ENCODE peak calls at places on chromosomes 12 and 14, in four cellular contexts. H is GM12878, U is H1, B is HepG2. Q is an unnamed sample. For H3K36me3, the result is how much of the 10 kb centered on the place peaks cover.

GRCh38 chr12:51678086-51678724 is 87.2 kb downstream of the SCN8A start:
- DNase-seq in H (no peak), U (no peak), B (peak), Q (peak)

GRCh38 chr14:72812292-72812851 is 81.5 kb downstream of the DPF3 start:
- DNase-seq in H (no peak), U (no peak), B (no peak), Q (no peak)

GRCh38 chr12:118611295-118611694 is 234.9 kb downstream of the SUDS3 start:
- DNase-seq in H (no peak), U (no peak), B (no peak), Q (no peak)

GRCh38 chr12:110906516-110906915 is 13.9 kb downstream of the MYL2 start:
- DNase-seq in H (peak), U (no peak), B (no peak), Q (no peak)

GRCh38 chr14:24535737-24536136 is 27.7 kb upstream of the CMA1 start:
- DNase-seq in H (no peak), U (no peak), B (no peak), Q (no peak)

GRCh38 chr12:51721281-51721940 is 127.1 kb downstream of the FIGNL2 start:
- DNase-seq in H (no peak), U (peak), B (no peak), Q (no peak)

GRCh38 chr14:90675399-90675798 is 140.8 kb downstream of the TTC7B start:
- DNase-seq in H (no peak), U (no peak), B (no peak), Q (no peak)

GRCh38 chr14:89386214-89386886 is 30.7 kb downstream of the FOXN3 start:
- DNase-seq in H (peak), U (no peak), B (no peak), Q (no peak)

GRCh38 chr14:71799831-71800230 is 132.4 kb upstream of the RGS6 start:
- DNase-seq in H (no peak), U (no peak), B (no peak), Q (no peak)

GRCh38 chr12:127650626-127651025 is 616.3 kb upstream of the TMEM132C start:
- DNase-seq in H (no peak), U (no peak), B (no peak), Q (no peak)

GRCh38 chr12:21456291-21456780 is 18.9 kb downstream of the PYROXD1 start:
- DNase-seq in H (no peak), U (no peak), B (no peak), Q (no peak)

GRCh38 chr12:107404981-107405380 is 280.6 kb upstream of the PWP1 start:
- DNase-seq in H (no peak), U (no peak), B (peak), Q (peak)

GRCh38 chr12:104351023-104351983 is 47.8 kb downstream of the EID3 start:
- DNase-seq in H (no peak), U (no peak), B (no peak), Q (peak)

GRCh38 chr12:50894216-50894615 is 51.5 kb downstream of the TMPRSS12 start:
- DNase-seq in H (no peak), U (no peak), B (no peak), Q (no peak)

GRCh38 chr12:109020136-109020535 is 732 bp downstream of the SVOP start:
- DNase-seq in H (no peak), U (no peak), B (no peak), Q (no peak)

GRCh38 chr14:20988717-20989116 is 1.1 kb upstream of the METTL17 start:
- DNase-seq in H (no peak), U (no peak), B (no peak), Q (no peak)

GRCh38 chr12:32118806-32119205 is 12.2 kb downstream of the BICD1 start:
- DNase-seq in H (no peak), U (no peak), B (no peak), Q (no peak)

GRCh38 chr14:101877766-101878165 is 86.6 kb upstream of the DYNC1H1 start:
- DNase-seq in H (no peak), U (no peak), B (no peak), Q (no peak)

GRCh38 chr12:131851741-131852550 is 23.8 kb downstream of the MMP17 start:
- DNase-seq in H (no peak), U (no peak), B (no peak), Q (no peak)

GRCh38 chr14:104144453-104144790 is 6.0 kb downstream of the KIF26A start:
- DNase-seq in H (no peak), U (no peak), B (no peak), Q (no peak)

GRCh38 chr14:91021991-91022621 is 38.3 kb downstream of the RPS6KA5 start:
- DNase-seq in H (no peak), U (no peak), B (no peak), Q (no peak)

GRCh38 chr12:124551268-124552144 is 15.9 kb downstream of the NCOR2 start:
- DNase-seq in H (no peak), U (no peak), B (no peak), Q (no peak)

GRCh38 chr14:80304125-80304766 is 92.9 kb upstream of the DIO2 start:
- DNase-seq in H (no peak), U (no peak), B (no peak), Q (no peak)

GRCh38 chr12:115646210-115646609 is 631.3 kb downstream of the MED13L start:
- DNase-seq in H (no peak), U (no peak), B (no peak), Q (no peak)

GRCh38 chr14:59771577-59771976 is 99.0 kb downstream of the RTN1 start:
- DNase-seq in H (no peak), U (no peak), B (no peak), Q (no peak)

GRCh38 chr12:121713257-121714155 is 954 bp downstream of the TMEM120B start:
- DNase-seq in H (no peak), U (no peak), B (no peak), Q (no peak)

GRCh38 chr12:107110519-107110859 is 17.1 kb upstream of the CRY1 start:
- DNase-seq in H (no peak), U (no peak), B (no peak), Q (no peak)

GRCh38 chr14:94897092-94897491 is 127.2 kb upstream of the GSC start:
- DNase-seq in H (no peak), U (no peak), B (no peak), Q (no peak)

GRCh38 chr14:27730204-27730603 is 1036.4 kb upstream of the FOXG1 start:
- DNase-seq in H (no peak), U (no peak), B (no peak), Q (no peak)

GRCh38 chr14:64410084-64410774 is 22.1 kb downstream of the MTHFD1 start:
- DNase-seq in H (no peak), U (no peak), B (peak), Q (peak)

GRCh38 chr14:95814363-95815225 is 62.0 kb upstream of the TUNAR start:
- DNase-seq in H (no peak), U (no peak), B (no peak), Q (no peak)

GRCh38 chr12:76688001-76688400 is 75.9 kb upstream of the ZDHHC17 start:
- DNase-seq in H (no peak), U (no peak), B (no peak), Q (no peak)

GRCh38 chr12:95898081-95898480 is 39.3 kb downstream of the SNRPF start:
- DNase-seq in H (no peak), U (no peak), B (no peak), Q (no peak)

GRCh38 chr12:28308891-28309290 is 118.6 kb downstream of the CCDC91 start:
- DNase-seq in H (no peak), U (no peak), B (no peak), Q (no peak)

GRCh38 chr12:39764944-39765560 is 145.4 kb upstream of the ABCD2 start:
- DNase-seq in H (no peak), U (no peak), B (peak), Q (no peak)

GRCh38 chr12:76117067-76117691 is 32.7 kb upstream of the NAP1L1 start:
- DNase-seq in H (no peak), U (no peak), B (no peak), Q (no peak)

GRCh38 chr12:48143898-48144297 is 13.4 kb downstream of the ASB8 start:
- DNase-seq in H (no peak), U (no peak), B (no peak), Q (no peak)
- TF ChIP-seq SUZ12 in H (no peak), U (no peak), B (no peak), Q (no peak)

DNA sequence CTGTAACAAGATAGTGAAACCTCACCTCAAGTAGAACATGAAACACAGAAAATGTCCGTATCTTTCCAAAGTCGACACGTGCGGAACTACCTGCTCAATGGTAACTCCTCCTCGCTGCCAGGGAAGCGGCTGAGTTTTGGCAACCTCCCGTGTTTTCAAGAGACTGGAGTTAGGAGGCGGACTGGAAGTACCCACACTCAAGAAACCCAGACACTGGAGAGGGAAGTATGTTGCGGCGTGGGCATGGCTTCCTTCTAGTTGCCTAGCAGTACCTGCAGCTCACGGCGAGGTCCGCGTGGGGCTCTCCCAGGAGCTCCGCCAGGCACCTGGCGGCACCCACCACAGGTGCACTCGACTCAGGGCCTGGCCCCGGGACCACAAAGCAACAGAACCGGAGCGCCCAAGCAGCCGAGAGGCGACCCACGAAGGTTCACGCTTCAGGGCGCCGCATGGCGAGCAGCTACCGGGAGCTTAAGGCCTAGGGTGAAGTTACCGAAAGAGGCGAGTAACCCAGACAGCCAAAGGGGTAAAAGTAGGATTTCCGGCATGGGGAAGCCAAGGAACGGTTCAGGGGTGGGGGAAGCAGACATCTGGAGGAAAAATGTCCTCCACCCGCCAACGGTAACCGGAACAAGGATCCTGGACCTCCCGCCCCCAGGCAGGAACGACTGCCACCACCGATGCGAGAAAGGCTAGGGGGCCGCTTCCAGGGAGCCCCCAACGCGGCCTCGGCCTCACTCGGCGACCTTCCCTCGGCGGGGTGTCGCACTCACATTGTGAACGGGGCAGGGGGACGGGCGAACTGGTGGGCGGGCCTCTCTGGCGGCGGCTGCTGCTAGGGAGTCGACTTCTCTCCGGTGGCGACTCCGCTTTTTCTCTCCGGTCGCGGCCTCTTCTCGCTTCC is 607 bp downstream of the PTGES3 start:
- DNase-seq in H (no peak), U (no peak), B (no peak), Q (no peak)
- TF ChIP-seq ZNF274 in H (no peak), U (no peak), B (no peak), Q (no peak)

GRCh38 chr12:55982319-55982936 is 8.6 kb downstream of the RAB5B start:
- DNase-seq in H (peak), U (no peak), B (no peak), Q (no peak)

GRCh38 chr12:55978393-55978792 is 4.5 kb downstream of the RAB5B start:
- DNase-seq in H (no peak), U (no peak), B (no peak), Q (no peak)

GRCh38 chr12:55974308-55974724 is 438 bp downstream of the RAB5B start:
- DNase-seq in H (no peak), U (no peak), B (peak), Q (peak)

GRCh38 chr12:55983229-55983849 is 9.5 kb downstream of the RAB5B start:
- DNase-seq in H (no peak), U (no peak), B (no peak), Q (no peak)

GRCh38 chr12:55979069-55979468 is 5.2 kb downstream of the RAB5B start:
- DNase-seq in H (no peak), U (no peak), B (no peak), Q (no peak)
- H3K36me3 ChIP-seq in H (under half), U (under half), B (under half), Q (half or more)

GRCh38 chr14:99532310-99532709 is 51.1 kb downstream of the CCNK start:
- DNase-seq in H (no peak), U (no peak), B (no peak), Q (no peak)

GRCh38 chr14:99530407-99530806 is 49.2 kb downstream of the CCNK start:
- DNase-seq in H (no peak), U (no peak), B (no peak), Q (no peak)

GRCh38 chr14:99534333-99534732 is 53.1 kb downstream of the CCNK start:
- DNase-seq in H (no peak), U (no peak), B (no peak), Q (no peak)

GRCh38 chr14:99529899-99530298 is 48.7 kb downstream of the CCNK start:
- DNase-seq in H (no peak), U (no peak), B (no peak), Q (no peak)

DNA sequence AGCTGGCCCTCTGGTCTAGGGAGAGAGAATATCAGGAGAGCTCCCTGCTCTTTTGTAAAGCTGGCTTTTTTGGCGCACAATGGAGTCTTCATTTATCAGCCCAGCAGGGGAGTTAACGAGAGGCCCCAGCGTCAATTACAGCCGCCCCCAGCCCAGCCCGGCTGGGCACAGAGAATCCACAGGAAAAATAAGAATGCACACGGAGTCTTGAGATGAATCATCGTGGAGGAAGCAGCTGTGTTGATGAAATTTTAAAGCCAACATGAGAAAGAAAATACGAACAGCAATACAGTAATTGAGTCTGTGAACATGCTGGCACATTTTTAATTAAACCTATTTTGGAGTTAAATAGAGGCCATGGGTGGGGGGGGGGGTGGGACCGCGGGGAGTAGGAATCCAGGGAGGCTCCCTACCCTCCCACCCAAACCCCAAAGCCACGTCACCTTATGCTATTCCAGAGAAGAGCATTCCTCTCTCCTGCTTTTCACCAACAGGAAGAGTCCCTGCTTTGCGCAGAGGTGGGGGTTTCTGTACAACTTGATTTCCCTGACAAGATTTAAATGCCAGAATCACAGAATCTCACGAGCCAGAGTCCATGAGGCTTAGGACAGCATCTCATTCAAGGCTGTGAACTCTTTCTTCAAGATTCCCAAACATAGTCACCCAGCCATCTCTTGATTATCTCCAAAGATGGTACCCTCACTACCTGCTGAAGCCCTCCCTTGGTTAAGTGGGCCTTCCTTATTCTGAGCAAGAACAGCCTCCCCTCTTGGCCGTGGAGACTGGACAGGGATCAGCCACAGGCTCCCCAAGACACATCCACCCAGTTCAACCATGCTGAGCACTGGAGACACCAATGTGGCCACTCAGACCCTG is 50.2 kb downstream of the CCNK start:
- DNase-seq in H (no peak), U (no peak), B (no peak), Q (no peak)
- TF ChIP-seq SUZ12 in H (no peak), U (no peak), B (no peak), Q (no peak)

DNA sequence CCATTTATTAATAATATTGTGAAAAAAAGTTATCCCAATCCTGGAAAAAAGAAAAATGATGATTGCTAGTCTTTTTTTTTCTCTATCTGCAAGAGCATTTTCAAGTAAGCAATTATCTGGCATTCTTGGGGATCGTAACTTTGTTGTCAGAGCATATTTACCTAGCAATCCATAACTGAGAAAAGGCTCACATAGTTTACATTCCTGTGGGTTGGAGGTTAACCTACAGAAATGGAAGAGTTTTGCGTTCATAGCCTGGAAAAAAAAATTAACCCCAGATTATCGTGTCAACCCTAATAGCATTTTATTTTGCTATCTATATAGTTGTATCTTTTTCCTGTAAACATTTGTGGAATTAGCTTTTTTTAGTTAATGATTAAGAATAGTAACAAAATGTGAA is 292.3 kb downstream of the DAD1 start:
- DNase-seq in H (no peak), U (no peak), B (peak), Q (no peak)
- TF ChIP-seq ZNF274 in H (no peak), U (no peak), B (no peak), Q (no peak)